ENCODE peak calls at places on chromosomes 7 and 10, in four cellular contexts. One of them, this sample, is unnamed.

GRCh38 chr10:30995081-30995480 is 36.6 kb downstream of the ZNF438 start:
- DNase-seq in adipocyte: no peak
- DNase-seq in neuronal stem cell: no peak
- DNase-seq in CD8-positive, alpha-beta T cell: no peak
- DNase-seq in this sample: no peak

GRCh38 chr7:24762771-24763170 is 5.5 kb upstream of the GSDME start:
- DNase-seq in adipocyte: no peak
- DNase-seq in neuronal stem cell: no peak
- DNase-seq in CD8-positive, alpha-beta T cell: no peak
- DNase-seq in this sample: no peak

GRCh38 chr7:51430480-51431086 is 114.0 kb upstream of the COBL start:
- DNase-seq in adipocyte: peak; percentile 51
- DNase-seq in neuronal stem cell: peak; percentile 65
- DNase-seq in CD8-positive, alpha-beta T cell: no peak
- DNase-seq in this sample: no peak

GRCh38 chr10:6195376-6195775 is 7.4 kb upstream of the PFKFB3 start:
- DNase-seq in adipocyte: peak; percentile 49
- DNase-seq in neuronal stem cell: no peak
- DNase-seq in CD8-positive, alpha-beta T cell: no peak
- DNase-seq in this sample: no peak

GRCh38 chr10:6232225-6232807 is 29.6 kb downstream of the PFKFB3 start:
- DNase-seq in adipocyte: no peak
- DNase-seq in neuronal stem cell: no peak
- DNase-seq in CD8-positive, alpha-beta T cell: no peak
- DNase-seq in this sample: no peak

GRCh38 chr7:69254643-69255042 is 343.6 kb upstream of the AUTS2 start:
- DNase-seq in adipocyte: no peak
- DNase-seq in neuronal stem cell: no peak
- DNase-seq in CD8-positive, alpha-beta T cell: no peak
- DNase-seq in this sample: no peak

GRCh38 chr7:137328389-137329120 is 15.0 kb downstream of the PTN start:
- DNase-seq in adipocyte: peak; percentile 59
- DNase-seq in neuronal stem cell: no peak
- DNase-seq in CD8-positive, alpha-beta T cell: no peak
- DNase-seq in this sample: no peak

GRCh38 chr7:158957921-158958471 is 101.6 kb downstream of the DYNC2I1 start:
- DNase-seq in adipocyte: no peak
- DNase-seq in neuronal stem cell: no peak
- DNase-seq in CD8-positive, alpha-beta T cell: no peak
- DNase-seq in this sample: no peak

GRCh38 chr7:28355553-28356319 is 56.6 kb upstream of the CREB5 start:
- DNase-seq in adipocyte: no peak
- DNase-seq in neuronal stem cell: no peak
- DNase-seq in CD8-positive, alpha-beta T cell: no peak
- DNase-seq in this sample: no peak

GRCh38 chr7:130352335-130353074 is 7.9 kb downstream of the CPA5 start:
- DNase-seq in adipocyte: peak; percentile 84
- DNase-seq in neuronal stem cell: no peak
- DNase-seq in CD8-positive, alpha-beta T cell: no peak
- DNase-seq in this sample: no peak

GRCh38 chr7:117251687-117252086 is 71.2 kb downstream of the WNT2 start:
- DNase-seq in adipocyte: peak; percentile 48
- DNase-seq in neuronal stem cell: no peak
- DNase-seq in CD8-positive, alpha-beta T cell: no peak
- DNase-seq in this sample: no peak

GRCh38 chr10:47383254-47384147 is 592 bp downstream of the ZNF488 start:
- DNase-seq in adipocyte: no peak
- DNase-seq in neuronal stem cell: no peak
- DNase-seq in CD8-positive, alpha-beta T cell: no peak
- DNase-seq in this sample: no peak

GRCh38 chr10:14124951-14125350 is 205.8 kb downstream of the FRMD4A start:
- DNase-seq in adipocyte: no peak
- DNase-seq in neuronal stem cell: no peak
- DNase-seq in CD8-positive, alpha-beta T cell: no peak
- DNase-seq in this sample: no peak

GRCh38 chr7:47145326-47145725 is 436.6 kb downstream of the TNS3 start:
- DNase-seq in adipocyte: no peak
- DNase-seq in neuronal stem cell: no peak
- DNase-seq in CD8-positive, alpha-beta T cell: no peak
- DNase-seq in this sample: no peak

GRCh38 chr7:95917622-95918021 is 145.3 kb downstream of the DYNC1I1 start:
- DNase-seq in adipocyte: no peak
- DNase-seq in neuronal stem cell: no peak
- DNase-seq in CD8-positive, alpha-beta T cell: no peak
- DNase-seq in this sample: no peak

GRCh38 chr7:41451826-41452225 is 251.1 kb downstream of the INHBA start:
- DNase-seq in adipocyte: no peak
- DNase-seq in neuronal stem cell: no peak
- DNase-seq in CD8-positive, alpha-beta T cell: no peak
- DNase-seq in this sample: no peak

GRCh38 chr10:69232736-69233135 is 12.6 kb downstream of the HKDC1 start:
- DNase-seq in adipocyte: no peak
- DNase-seq in neuronal stem cell: no peak
- DNase-seq in CD8-positive, alpha-beta T cell: no peak
- DNase-seq in this sample: no peak

GRCh38 chr10:88693392-88694020 is 12.5 kb upstream of the LIPK start:
- DNase-seq in adipocyte: peak; percentile 38
- DNase-seq in neuronal stem cell: no peak
- DNase-seq in CD8-positive, alpha-beta T cell: no peak
- DNase-seq in this sample: no peak

GRCh38 chr10:13518076-13518692 is 10.6 kb downstream of the BEND7 start:
- DNase-seq in adipocyte: no peak
- DNase-seq in neuronal stem cell: no peak
- DNase-seq in CD8-positive, alpha-beta T cell: no peak
- DNase-seq in this sample: no peak

GRCh38 chr7:158449266-158449665 is 138.4 kb downstream of the PTPRN2 start:
- DNase-seq in adipocyte: no peak
- DNase-seq in neuronal stem cell: no peak
- DNase-seq in CD8-positive, alpha-beta T cell: no peak
- DNase-seq in this sample: no peak

GRCh38 chr7:35512716-35513115 is 182.2 kb downstream of the HERPUD2 start:
- DNase-seq in adipocyte: no peak
- DNase-seq in neuronal stem cell: no peak
- DNase-seq in CD8-positive, alpha-beta T cell: no peak
- DNase-seq in this sample: no peak

GRCh38 chr7:105782391-105783063 is 93.9 kb downstream of the ATXN7L1 start:
- DNase-seq in adipocyte: peak; percentile 85
- DNase-seq in neuronal stem cell: no peak
- DNase-seq in CD8-positive, alpha-beta T cell: no peak
- DNase-seq in this sample: peak; percentile 68

GRCh38 chr10:26987851-26988250 is 112.4 kb downstream of the ANKRD26 start:
- DNase-seq in adipocyte: peak; percentile 1
- DNase-seq in neuronal stem cell: no peak
- DNase-seq in CD8-positive, alpha-beta T cell: no peak
- DNase-seq in this sample: no peak

GRCh38 chr7:49333180-49333881 is 409.0 kb downstream of the CDC14C start:
- DNase-seq in adipocyte: no peak
- DNase-seq in neuronal stem cell: no peak
- DNase-seq in CD8-positive, alpha-beta T cell: no peak
- DNase-seq in this sample: no peak
- H3K36me3 ChIP-seq in adipocyte: no peaks in the 10 kb centered on the region
- H3K36me3 ChIP-seq in neuronal stem cell: no peaks in the 10 kb centered on the region
- H3K36me3 ChIP-seq in CD8-positive, alpha-beta T cell: no peaks in the 10 kb centered on the region
- H3K36me3 ChIP-seq in this sample: no peaks in the 10 kb centered on the region

DNA sequence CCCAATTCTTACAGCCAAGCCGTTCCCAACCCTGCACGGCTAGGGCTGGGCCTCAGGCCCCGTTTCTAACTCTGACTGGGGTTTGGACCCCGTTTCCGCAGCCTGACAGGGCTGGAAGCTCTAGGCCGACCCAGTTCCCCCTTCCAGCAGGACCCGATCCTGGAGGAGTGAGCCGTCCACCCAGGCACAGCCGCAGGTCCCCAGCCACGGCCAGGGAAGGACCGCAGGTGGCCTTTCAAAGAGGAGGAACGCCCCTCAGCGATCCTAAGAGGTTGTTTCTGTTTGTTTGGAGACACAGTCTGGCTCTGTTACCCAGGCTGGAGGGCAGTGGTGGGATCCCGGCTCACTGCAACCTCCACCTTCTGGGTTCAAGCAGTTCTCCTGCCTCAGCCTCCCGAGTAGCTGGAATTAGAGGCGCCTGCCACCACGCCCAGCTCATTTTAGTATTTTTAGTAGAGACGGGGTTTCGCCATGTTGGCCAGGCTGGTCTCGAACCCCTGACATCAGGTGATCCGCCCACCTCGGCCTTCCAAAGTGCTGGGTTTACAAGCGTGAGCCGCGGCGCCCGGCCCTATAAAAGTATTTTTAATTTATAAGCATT is 778 bp upstream of the GET4 start:
- DNase-seq in adipocyte: no peak
- DNase-seq in neuronal stem cell: no peak
- DNase-seq in CD8-positive, alpha-beta T cell: no peak
- DNase-seq in this sample: no peak
- H3K4me3 ChIP-seq in adipocyte: peak overlapping the region; percentile 74
- H3K4me3 ChIP-seq in neuronal stem cell: no peak overlapping the region
- H3K4me3 ChIP-seq in CD8-positive, alpha-beta T cell: no peak overlapping the region
- H3K4me3 ChIP-seq in this sample: peak overlapping the region; percentile 43

GRCh38 chr7:150965273-150965830 is 12.8 kb downstream of the KCNH2 start:
- DNase-seq in adipocyte: no peak
- DNase-seq in neuronal stem cell: no peak
- DNase-seq in CD8-positive, alpha-beta T cell: no peak
- DNase-seq in this sample: no peak

GRCh38 chr7:150968056-150968455 is 10.1 kb downstream of the KCNH2 start:
- DNase-seq in adipocyte: no peak
- DNase-seq in neuronal stem cell: no peak
- DNase-seq in CD8-positive, alpha-beta T cell: no peak
- DNase-seq in this sample: no peak

GRCh38 chr7:150966002-150966401 is 12.1 kb downstream of the KCNH2 start:
- DNase-seq in adipocyte: no peak
- DNase-seq in neuronal stem cell: no peak
- DNase-seq in CD8-positive, alpha-beta T cell: no peak
- DNase-seq in this sample: no peak

GRCh38 chr7:150968698-150969482 is 9.2 kb downstream of the KCNH2 start:
- DNase-seq in adipocyte: peak; percentile 15
- DNase-seq in neuronal stem cell: no peak
- DNase-seq in CD8-positive, alpha-beta T cell: no peak
- DNase-seq in this sample: no peak

DNA sequence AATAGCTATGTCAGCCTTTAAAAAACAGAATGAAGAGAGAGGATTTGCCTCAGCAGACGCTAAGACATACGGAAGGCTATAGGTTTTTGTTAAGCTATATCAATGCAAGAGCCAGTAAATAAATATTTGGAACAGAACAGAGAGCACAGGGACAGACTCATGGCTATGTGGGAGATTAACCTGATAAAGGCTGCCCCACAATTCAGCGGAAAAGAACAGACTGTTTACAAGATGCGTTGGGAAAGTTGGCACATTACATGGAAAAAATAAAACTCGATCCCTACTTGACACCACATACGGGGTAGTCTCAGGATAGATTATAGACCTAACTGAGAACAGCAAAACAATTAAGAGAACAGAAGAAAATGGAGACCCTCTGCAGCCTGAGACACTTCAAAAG is 10.8 kb downstream of the KCNH2 start:
- DNase-seq in adipocyte: no peak
- DNase-seq in neuronal stem cell: no peak
- DNase-seq in CD8-positive, alpha-beta T cell: no peak
- DNase-seq in this sample: no peak
- H3K27me3 ChIP-seq in adipocyte: peaks cover 81% of the 10 kb centered on the region
- H3K27me3 ChIP-seq in neuronal stem cell: no peaks in the 10 kb centered on the region
- H3K27me3 ChIP-seq in CD8-positive, alpha-beta T cell: no peaks in the 10 kb centered on the region
- H3K27me3 ChIP-seq in this sample: peaks cover 9% of the 10 kb centered on the region

GRCh38 chr10:125840955-125841354 is 17.6 kb downstream of the BCCIP start:
- DNase-seq in adipocyte: peak; percentile 15
- DNase-seq in neuronal stem cell: no peak
- DNase-seq in CD8-positive, alpha-beta T cell: no peak
- DNase-seq in this sample: no peak

GRCh38 chr10:125840406-125840805 is 17.1 kb downstream of the BCCIP start:
- DNase-seq in adipocyte: no peak
- DNase-seq in neuronal stem cell: no peak
- DNase-seq in CD8-positive, alpha-beta T cell: no peak
- DNase-seq in this sample: no peak

GRCh38 chr10:125836746-125837145 is 13.4 kb downstream of the BCCIP start:
- DNase-seq in adipocyte: no peak
- DNase-seq in neuronal stem cell: no peak
- DNase-seq in CD8-positive, alpha-beta T cell: no peak
- DNase-seq in this sample: no peak

GRCh38 chr10:125843603-125844329 is 20.4 kb downstream of the BCCIP start:
- DNase-seq in adipocyte: no peak
- DNase-seq in neuronal stem cell: no peak
- DNase-seq in CD8-positive, alpha-beta T cell: no peak
- DNase-seq in this sample: no peak

GRCh38 chr10:125839176-125839575 is 15.8 kb downstream of the BCCIP start:
- DNase-seq in adipocyte: no peak
- DNase-seq in neuronal stem cell: no peak
- DNase-seq in CD8-positive, alpha-beta T cell: no peak
- DNase-seq in this sample: no peak
- H3K36me3 ChIP-seq in adipocyte: peaks cover 77% of the 10 kb centered on the region
- H3K36me3 ChIP-seq in neuronal stem cell: peaks cover 95% of the 10 kb centered on the region
- H3K36me3 ChIP-seq in CD8-positive, alpha-beta T cell: peaks cover 34% of the 10 kb centered on the region
- H3K36me3 ChIP-seq in this sample: peaks cover 22% of the 10 kb centered on the region

DNA sequence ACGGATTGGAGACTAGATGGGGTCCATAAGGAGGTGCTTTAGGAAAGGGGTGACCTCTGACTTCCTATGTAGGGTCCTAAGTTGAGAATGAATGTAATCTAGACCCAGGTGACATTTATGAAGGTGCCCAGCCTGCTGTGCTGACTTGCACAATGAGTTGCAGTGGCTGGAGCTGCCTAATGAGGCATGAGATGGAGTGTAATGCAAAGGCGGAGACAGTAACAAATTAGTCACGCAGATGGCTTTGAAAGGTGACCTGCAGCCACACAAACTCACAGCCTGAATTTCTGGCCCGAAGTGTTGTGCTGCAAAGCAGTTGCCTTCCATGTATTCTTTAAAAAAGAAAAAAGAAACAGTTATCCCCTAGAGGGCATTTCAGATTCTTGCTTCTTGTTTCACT is 239.8 kb downstream of the ADRA2A start:
- DNase-seq in adipocyte: no peak
- DNase-seq in neuronal stem cell: peak; percentile 18
- DNase-seq in CD8-positive, alpha-beta T cell: no peak
- DNase-seq in this sample: no peak
- H3K4me3 ChIP-seq in adipocyte: peak overlapping the region; percentile 75
- H3K4me3 ChIP-seq in neuronal stem cell: no peak overlapping the region
- H3K4me3 ChIP-seq in CD8-positive, alpha-beta T cell: no peak overlapping the region
- H3K4me3 ChIP-seq in this sample: no peak overlapping the region

This sample was measured in BJ.